ENCODE peak calls at places on chromosomes 16 and 17, in nine cellular contexts. A, I, H, Q, R, F, B, N and K are unnamed samples.

GRCh38 chr16:85428168-85428898 is 184.8 kb upstream of the GSE1 start:
- DNase-seq in A (no peak), Q (peak; percentile 8), R (no peak), F (no peak), N (peak; percentile 73), I (peak; percentile 63), B (peak; percentile 49), H (no peak), K (no peak)

GRCh38 chr16:81137012-81137335 is 40.8 kb upstream of the GCSH start:
- DNase-seq in B (no peak), N (no peak), Q (no peak), A (peak; percentile 21), H (peak; percentile 37), F (no peak), R (no peak), I (peak; percentile 69), K (no peak)

GRCh38 chr16:79599837-79600635 is 501 bp downstream of the MAF start:
- DNase-seq in N (peak; percentile 85), I (peak; percentile 58), B (peak; percentile 75), F (peak; percentile 4), R (no peak), Q (no peak), H (peak; percentile 36), A (peak; percentile 75), K (peak; percentile 80)

GRCh38 chr16:8621221-8621571 is 302 bp upstream of the METTL22 start:
- DNase-seq in B (no peak), I (no peak), F (no peak), A (no peak), H (no peak), Q (no peak), N (no peak), R (no peak), K (no peak)

GRCh38 chr16:74999683-75000480 is 1.1 kb downstream of the ZNRF1 start:
- DNase-seq in Q (peak; percentile 52), N (peak; percentile 79), B (peak; percentile 43), R (peak; percentile 62), I (peak; percentile 55), H (peak; percentile 48), A (peak; percentile 48), F (peak; percentile 34), K (no peak)

GRCh38 chr17:14803781-14804180 is 461.3 kb downstream of the PMP22 start:
- DNase-seq in A (no peak), F (no peak), H (no peak), Q (no peak), I (no peak), R (no peak), B (no peak), N (no peak), K (no peak)

GRCh38 chr17:36085710-36086268 is 4.2 kb downstream of the CCL3 start:
- DNase-seq in A (no peak), B (no peak), F (no peak), N (no peak), H (no peak), R (no peak), I (no peak), Q (no peak), K (no peak)

GRCh38 chr16:20867585-20867984 is 32.6 kb downstream of the DCUN1D3 start:
- DNase-seq in H (no peak), Q (no peak), B (no peak), R (no peak), N (no peak), A (no peak), I (no peak), F (no peak), K (no peak)

GRCh38 chr16:12545292-12545610 is 258.4 kb downstream of the CPPED1 start:
- DNase-seq in H (no peak), I (no peak), F (no peak), A (no peak), Q (no peak), R (no peak), N (no peak), B (no peak), K (no peak)

GRCh38 chr16:30666681-30667080 is 8.4 kb downstream of the FBRS start:
- DNase-seq in H (no peak), F (no peak), Q (no peak), B (no peak), I (no peak), N (no peak), R (no peak), A (no peak), K (no peak)

GRCh38 chr17:56292628-56293027 is 139.4 kb downstream of the ANKFN1 start:
- DNase-seq in I (no peak), N (no peak), R (no peak), F (no peak), H (no peak), B (no peak), Q (peak; percentile 28), A (no peak), K (no peak)

GRCh38 chr17:1511756-1512321 is 4.6 kb downstream of the INPP5K start:
- DNase-seq in R (no peak), F (no peak), N (no peak), I (no peak), B (no peak), Q (peak; percentile 49), H (peak; percentile 59), A (no peak), K (no peak)
- H3K4me1 ChIP-seq in R (peaks cover 89% of the 10 kb centered on the region), F (peaks cover 20% of the 10 kb centered on the region), N (peaks cover 54% of the 10 kb centered on the region), I (peaks cover 7% of the 10 kb centered on the region), B (peaks cover 65% of the 10 kb centered on the region), Q (peaks cover 35% of the 10 kb centered on the region), H (no peaks in the 10 kb centered on the region), A (peaks cover 45% of the 10 kb centered on the region), K (peaks cover 16% of the 10 kb centered on the region)

DNA sequence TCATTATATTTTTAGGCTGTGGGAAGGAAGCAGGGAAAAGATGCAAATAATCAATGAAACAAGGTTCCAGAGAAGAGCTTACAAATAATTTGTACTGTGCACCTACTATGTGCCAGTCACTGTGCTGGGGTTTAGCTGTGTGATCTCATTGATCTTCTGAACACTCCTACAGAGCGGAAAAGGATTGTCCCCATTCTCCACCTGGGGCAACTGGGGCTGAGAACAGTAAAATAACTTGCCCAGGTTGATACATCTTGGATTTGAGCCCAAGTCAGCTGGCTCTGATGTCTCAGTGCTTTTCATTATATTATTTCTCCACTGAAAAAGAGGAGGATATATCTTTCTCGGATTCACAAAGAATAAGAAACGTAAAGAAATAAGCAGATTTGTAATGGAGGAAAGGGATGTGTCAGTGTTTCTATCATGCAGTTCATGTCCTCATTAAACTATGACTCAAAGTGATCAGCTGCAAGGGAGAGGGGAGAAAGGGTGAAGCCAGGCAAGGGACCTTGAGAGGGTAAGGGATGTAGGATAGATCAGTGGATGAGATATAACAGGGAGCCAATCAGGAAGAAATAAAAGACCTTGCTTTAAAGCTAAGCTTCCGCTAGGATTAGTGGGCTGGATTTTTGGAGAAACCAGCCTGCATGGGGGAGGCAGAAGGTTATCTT is 143.6 kb upstream of the NOL11 start:
- DNase-seq in N (no peak), I (no peak), F (no peak), H (no peak), Q (no peak), A (no peak), R (no peak), B (no peak), K (no peak)
- H3K27ac ChIP-seq in N (no peak overlapping the region), I (no peak overlapping the region), F (no peak overlapping the region), H (no peak overlapping the region), Q (no peak overlapping the region), A (no peak overlapping the region), R (no peak overlapping the region), B (no peak overlapping the region), K (no peak overlapping the region)

GRCh38 chr17:75876190-75876937 is 2.0 kb downstream of the TRIM47 start:
- DNase-seq in Q (peak; percentile 40), R (no peak), B (no peak), F (peak; percentile 77), I (no peak), H (no peak), A (peak; percentile 44), N (peak; percentile 77), K (no peak)
- H3K4me3 ChIP-seq in Q (no peak overlapping the region), R (peak overlapping the region; percentile 59), B (peak overlapping the region; percentile 65), F (peak overlapping the region; percentile 60), I (peak overlapping the region; percentile 47), H (peak overlapping the region; percentile 94), A (peak overlapping the region; percentile 87), N (peak overlapping the region; percentile 70), K (peak overlapping the region; percentile 85)

GRCh38 chr17:43714338-43715149 is 44.0 kb downstream of the SOST start:
- DNase-seq in F (no peak), B (no peak), Q (peak; percentile 14), N (no peak), R (no peak), I (no peak), H (peak; percentile 35), A (no peak), K (no peak)

GRCh38 chr17:43721537-43722268 is 36.9 kb downstream of the SOST start:
- DNase-seq in F (no peak), R (no peak), H (no peak), B (no peak), Q (no peak), A (no peak), N (no peak), I (no peak), K (no peak)

GRCh38 chr17:43720311-43721060 is 38.1 kb downstream of the SOST start:
- DNase-seq in H (peak; percentile 60), I (peak; percentile 82), Q (peak; percentile 70), F (peak; percentile 73), R (peak; percentile 78), A (peak; percentile 48), B (peak; percentile 86), N (peak; percentile 92), K (peak; percentile 89)

GRCh38 chr17:43719578-43719977 is 39.0 kb downstream of the SOST start:
- DNase-seq in R (no peak), F (no peak), I (no peak), A (no peak), B (no peak), H (no peak), Q (no peak), N (no peak), K (no peak)

GRCh38 chr17:43717913-43718312 is 40.7 kb downstream of the SOST start:
- DNase-seq in A (no peak), B (no peak), F (no peak), I (no peak), Q (no peak), N (no peak), H (no peak), R (no peak), K (no peak)
- H3K4me1 ChIP-seq in A (peaks cover 7% of the 10 kb centered on the region), B (peaks cover 36% of the 10 kb centered on the region), F (peaks cover 3% of the 10 kb centered on the region), I (peaks cover 63% of the 10 kb centered on the region), Q (peaks cover 22% of the 10 kb centered on the region), N (peaks cover 19% of the 10 kb centered on the region), H (no peaks in the 10 kb centered on the region), R (peaks cover 24% of the 10 kb centered on the region), K (no peaks in the 10 kb centered on the region)

GRCh38 chr17:51147641-51148040 is 5.7 kb upstream of the NME1 start:
- DNase-seq in N (peak; percentile 11), I (peak; percentile 78), A (no peak), F (no peak), H (no peak), Q (no peak), R (no peak), B (no peak), K (no peak)
- H3K27ac ChIP-seq in N (no peak overlapping the region), I (peak overlapping the region; percentile 40), A (no peak overlapping the region), F (no peak overlapping the region), H (no peak overlapping the region), Q (no peak overlapping the region), R (no peak overlapping the region), B (no peak overlapping the region), K (no peak overlapping the region)

DNA sequence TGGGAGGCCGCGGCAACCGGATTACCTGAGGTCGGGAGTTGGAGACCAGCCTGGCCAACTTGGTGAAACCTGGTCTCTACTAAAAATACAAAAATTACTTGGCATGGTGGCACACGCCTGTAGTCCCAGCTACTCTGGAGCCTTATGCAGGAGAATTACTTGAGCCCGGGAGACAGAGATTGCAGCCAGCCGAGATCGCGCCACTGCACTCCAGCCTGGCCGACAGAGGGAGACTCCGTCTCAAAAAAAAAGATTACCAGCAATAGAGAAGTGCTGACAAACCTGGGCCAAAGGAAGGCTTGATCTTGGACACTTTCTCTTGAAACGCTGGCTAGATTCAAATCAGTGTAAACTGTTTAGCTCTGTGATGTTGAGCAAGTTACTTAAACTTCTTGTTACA is 4.3 kb downstream of the MT1H start:
- DNase-seq in B (no peak), I (no peak), F (no peak), R (peak; percentile 69), A (peak; percentile 54), Q (peak; percentile 18), N (no peak), H (peak; percentile 33), K (no peak)
- H3K4me3 ChIP-seq in B (no peak overlapping the region), I (no peak overlapping the region), F (no peak overlapping the region), R (no peak overlapping the region), A (no peak overlapping the region), Q (no peak overlapping the region), N (no peak overlapping the region), H (no peak overlapping the region), K (no peak overlapping the region)